ENCODE peak calls at places on chromosomes 16 and 17, in seven cellular contexts. One of them, this sample, is unnamed.
A peak's percentile ranks its signal among the peaks of the same experiment; 100 is the strongest.

GRCh38 chr16:86833136-86833535 is 254.8 kb downstream of the FOXL1 start:
- DNase-seq in A549: no peak
- DNase-seq in GM23338: no peak
- DNase-seq in sigmoid colon: peak; percentile 29
- DNase-seq in thoracic aorta: no peak
- DNase-seq in HL-60: no peak
- DNase-seq in SK-N-SH: no peak
- DNase-seq in this sample: no peak

GRCh38 chr16:9484901-9485300 is 393.5 kb downstream of the HAPSTR1 start:
- DNase-seq in A549: no peak
- DNase-seq in GM23338: no peak
- DNase-seq in sigmoid colon: no peak
- DNase-seq in thoracic aorta: no peak
- DNase-seq in HL-60: no peak
- DNase-seq in SK-N-SH: no peak
- DNase-seq in this sample: no peak

GRCh38 chr16:50282010-50282538 is 15.7 kb downstream of the ADCY7 start:
- DNase-seq in A549: no peak
- DNase-seq in GM23338: no peak
- DNase-seq in sigmoid colon: peak; percentile 82
- DNase-seq in thoracic aorta: no peak
- DNase-seq in HL-60: peak; percentile 84
- DNase-seq in SK-N-SH: no peak
- DNase-seq in this sample: peak; percentile 82

GRCh38 chr17:68356949-68357455 is 65.7 kb downstream of the ARSG start:
- DNase-seq in A549: no peak
- DNase-seq in GM23338: no peak
- DNase-seq in sigmoid colon: no peak
- DNase-seq in thoracic aorta: no peak
- DNase-seq in HL-60: no peak
- DNase-seq in SK-N-SH: no peak
- DNase-seq in this sample: no peak

GRCh38 chr16:67884684-67885083 is at the start of gene NRN1L:
- DNase-seq in A549: no peak
- DNase-seq in GM23338: peak; percentile 95
- DNase-seq in sigmoid colon: peak; percentile 98
- DNase-seq in thoracic aorta: peak; percentile 55
- DNase-seq in HL-60: no peak
- DNase-seq in SK-N-SH: peak; percentile 99
- DNase-seq in this sample: no peak

GRCh38 chr17:2704031-2704889 is 7.3 kb downstream of the CLUH start:
- DNase-seq in A549: no peak
- DNase-seq in GM23338: no peak
- DNase-seq in sigmoid colon: peak; percentile 62
- DNase-seq in thoracic aorta: no peak
- DNase-seq in HL-60: no peak
- DNase-seq in SK-N-SH: peak; percentile 20
- DNase-seq in this sample: no peak

GRCh38 chr16:64313726-64314125 is 808.1 kb downstream of the CDH11 start:
- DNase-seq in A549: no peak
- DNase-seq in GM23338: no peak
- DNase-seq in sigmoid colon: no peak
- DNase-seq in thoracic aorta: no peak
- DNase-seq in HL-60: no peak
- DNase-seq in SK-N-SH: no peak
- DNase-seq in this sample: no peak

GRCh38 chr16:85812811-85813700 is 13.6 kb downstream of the COX4I1 start:
- DNase-seq in A549: no peak
- DNase-seq in GM23338: no peak
- DNase-seq in sigmoid colon: no peak
- DNase-seq in thoracic aorta: no peak
- DNase-seq in HL-60: no peak
- DNase-seq in SK-N-SH: no peak
- DNase-seq in this sample: no peak

GRCh38 chr17:19614900-19615299 is 33.7 kb upstream of the ALDH3A2 start:
- DNase-seq in A549: no peak
- DNase-seq in GM23338: peak; percentile 41
- DNase-seq in sigmoid colon: no peak
- DNase-seq in thoracic aorta: no peak
- DNase-seq in HL-60: no peak
- DNase-seq in SK-N-SH: no peak
- DNase-seq in this sample: no peak

GRCh38 chr16:80671281-80671849 is 130.6 kb downstream of the DYNLRB2 start:
- DNase-seq in A549: no peak
- DNase-seq in GM23338: peak; percentile 22
- DNase-seq in sigmoid colon: no peak
- DNase-seq in thoracic aorta: no peak
- DNase-seq in HL-60: peak; percentile 2
- DNase-seq in SK-N-SH: no peak
- DNase-seq in this sample: peak; percentile 42

GRCh38 chr16:78939600-78939999 is 660.9 kb downstream of the MAF start:
- DNase-seq in A549: no peak
- DNase-seq in GM23338: no peak
- DNase-seq in sigmoid colon: no peak
- DNase-seq in thoracic aorta: no peak
- DNase-seq in HL-60: no peak
- DNase-seq in SK-N-SH: no peak
- DNase-seq in this sample: no peak

GRCh38 chr17:19369107-19369778 is 6.7 kb upstream of the B9D1 start:
- DNase-seq in A549: no peak
- DNase-seq in GM23338: no peak
- DNase-seq in sigmoid colon: peak; percentile 55
- DNase-seq in thoracic aorta: no peak
- DNase-seq in HL-60: no peak
- DNase-seq in SK-N-SH: no peak
- DNase-seq in this sample: no peak

GRCh38 chr16:19228057-19228456 is 57.5 kb upstream of the CLEC19A start:
- DNase-seq in A549: no peak
- DNase-seq in GM23338: peak; percentile 62
- DNase-seq in sigmoid colon: no peak
- DNase-seq in thoracic aorta: no peak
- DNase-seq in HL-60: no peak
- DNase-seq in SK-N-SH: no peak
- DNase-seq in this sample: no peak

GRCh38 chr16:3716831-3717234 is 491 bp downstream of the TRAP1 start:
- DNase-seq in A549: peak; percentile 29
- DNase-seq in GM23338: peak; percentile 60
- DNase-seq in sigmoid colon: no peak
- DNase-seq in thoracic aorta: no peak
- DNase-seq in HL-60: no peak
- DNase-seq in SK-N-SH: peak; percentile 69
- DNase-seq in this sample: no peak

GRCh38 chr17:72846399-72846798 is 246.1 kb downstream of the SLC39A11 start:
- DNase-seq in A549: peak; percentile 37
- DNase-seq in GM23338: no peak
- DNase-seq in sigmoid colon: no peak
- DNase-seq in thoracic aorta: no peak
- DNase-seq in HL-60: no peak
- DNase-seq in SK-N-SH: no peak
- DNase-seq in this sample: no peak

GRCh38 chr16:50696575-50697420 is 3.4 kb downstream of the NOD2 start:
- DNase-seq in A549: peak; percentile 52
- DNase-seq in GM23338: no peak
- DNase-seq in sigmoid colon: peak; percentile 91
- DNase-seq in thoracic aorta: peak; percentile 50
- DNase-seq in HL-60: peak; percentile 77
- DNase-seq in SK-N-SH: no peak
- DNase-seq in this sample: peak; percentile 62

GRCh38 chr16:22317625-22318024 is 20.4 kb downstream of the POLR3E start:
- DNase-seq in A549: no peak
- DNase-seq in GM23338: no peak
- DNase-seq in sigmoid colon: no peak
- DNase-seq in thoracic aorta: no peak
- DNase-seq in HL-60: no peak
- DNase-seq in SK-N-SH: no peak
- DNase-seq in this sample: no peak

GRCh38 chr17:39270923-39271322 is 45.2 kb upstream of the STAC2 start:
- DNase-seq in A549: peak; percentile 48
- DNase-seq in GM23338: peak; percentile 32
- DNase-seq in sigmoid colon: no peak
- DNase-seq in thoracic aorta: no peak
- DNase-seq in HL-60: no peak
- DNase-seq in SK-N-SH: no peak
- DNase-seq in this sample: no peak

GRCh38 chr16:86836503-86837125 is 258.3 kb downstream of the FOXL1 start:
- DNase-seq in A549: no peak
- DNase-seq in GM23338: no peak
- DNase-seq in sigmoid colon: no peak
- DNase-seq in thoracic aorta: no peak
- DNase-seq in HL-60: no peak
- DNase-seq in SK-N-SH: no peak
- DNase-seq in this sample: no peak

GRCh38 chr16:64543401-64543800 is 578.5 kb downstream of the CDH11 start:
- DNase-seq in A549: no peak
- DNase-seq in GM23338: no peak
- DNase-seq in sigmoid colon: no peak
- DNase-seq in thoracic aorta: no peak
- DNase-seq in HL-60: no peak
- DNase-seq in SK-N-SH: no peak
- DNase-seq in this sample: no peak

GRCh38 chr17:42853968-42854790 is 3.2 kb downstream of the AOC3 start:
- DNase-seq in A549: no peak
- DNase-seq in GM23338: no peak
- DNase-seq in sigmoid colon: peak; percentile 53
- DNase-seq in thoracic aorta: no peak
- DNase-seq in HL-60: no peak
- DNase-seq in SK-N-SH: no peak
- DNase-seq in this sample: no peak
- H3K4me3 ChIP-seq in A549: no peak overlapping the region
- H3K4me3 ChIP-seq in GM23338: no peak overlapping the region
- H3K4me3 ChIP-seq in sigmoid colon: peak overlapping the region; percentile 70
- H3K4me3 ChIP-seq in thoracic aorta: peak overlapping the region; percentile 77
- H3K4me3 ChIP-seq in HL-60: no peak overlapping the region
- H3K4me3 ChIP-seq in SK-N-SH: no peak overlapping the region
- H3K4me3 ChIP-seq in this sample: no peak overlapping the region

GRCh38 chr17:76808326-76808725 is 59.9 kb upstream of the MGAT5B start:
- DNase-seq in A549: no peak
- DNase-seq in GM23338: no peak
- DNase-seq in sigmoid colon: no peak
- DNase-seq in thoracic aorta: no peak
- DNase-seq in HL-60: no peak
- DNase-seq in SK-N-SH: no peak
- DNase-seq in this sample: no peak

GRCh38 chr17:76801706-76802105 is 63.8 kb downstream of the MFSD11 start:
- DNase-seq in A549: no peak
- DNase-seq in GM23338: no peak
- DNase-seq in sigmoid colon: no peak
- DNase-seq in thoracic aorta: no peak
- DNase-seq in HL-60: no peak
- DNase-seq in SK-N-SH: no peak
- DNase-seq in this sample: no peak

GRCh38 chr17:76811028-76811427 is 57.2 kb upstream of the MGAT5B start:
- DNase-seq in A549: no peak
- DNase-seq in GM23338: no peak
- DNase-seq in sigmoid colon: no peak
- DNase-seq in thoracic aorta: no peak
- DNase-seq in HL-60: no peak
- DNase-seq in SK-N-SH: peak; percentile 66
- DNase-seq in this sample: no peak

GRCh38 chr17:76805319-76805718 is 62.9 kb upstream of the MGAT5B start:
- DNase-seq in A549: peak; percentile 47
- DNase-seq in GM23338: no peak
- DNase-seq in sigmoid colon: no peak
- DNase-seq in thoracic aorta: no peak
- DNase-seq in HL-60: no peak
- DNase-seq in SK-N-SH: no peak
- DNase-seq in this sample: no peak
- TF ChIP-seq CTCF in A549: no peak
- TF ChIP-seq CTCF in GM23338: no peak
- TF ChIP-seq CTCF in sigmoid colon: no peak
- TF ChIP-seq CTCF in thoracic aorta: no peak
- TF ChIP-seq CTCF in HL-60: no peak
- TF ChIP-seq CTCF in SK-N-SH: no peak
- TF ChIP-seq CTCF in this sample: no peak

DNA sequence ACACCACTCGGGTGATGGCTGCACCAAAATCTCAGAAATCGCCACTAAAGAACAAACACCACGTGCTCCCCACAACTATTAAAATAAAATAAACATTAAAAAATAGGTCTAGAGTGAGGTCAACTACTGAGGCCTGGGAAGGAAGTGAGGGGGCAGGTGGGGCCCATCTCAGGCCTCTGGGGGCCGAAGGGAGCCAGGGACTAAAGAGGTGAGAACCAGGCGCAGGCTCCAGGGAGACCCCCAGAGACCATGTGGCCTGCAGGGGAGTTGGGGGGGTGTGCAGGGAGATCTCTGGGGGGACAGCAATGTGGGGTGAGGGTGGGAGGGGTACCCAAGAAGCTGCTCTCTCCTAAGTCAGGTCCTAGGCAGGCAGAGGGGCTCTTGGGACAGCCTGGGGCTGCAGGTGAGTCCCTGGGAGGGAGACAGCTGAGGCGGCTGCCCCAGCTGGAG is 111.3 kb upstream of the SMURF2 start:
- DNase-seq in A549: no peak
- DNase-seq in GM23338: no peak
- DNase-seq in sigmoid colon: no peak
- DNase-seq in thoracic aorta: no peak
- DNase-seq in HL-60: no peak
- DNase-seq in SK-N-SH: no peak
- DNase-seq in this sample: no peak
- H3K4me3 ChIP-seq in A549: peak overlapping the region; percentile 38
- H3K4me3 ChIP-seq in GM23338: peak overlapping the region; percentile 77
- H3K4me3 ChIP-seq in sigmoid colon: no peak overlapping the region
- H3K4me3 ChIP-seq in thoracic aorta: no peak overlapping the region
- H3K4me3 ChIP-seq in HL-60: no peak overlapping the region
- H3K4me3 ChIP-seq in SK-N-SH: no peak overlapping the region
- H3K4me3 ChIP-seq in this sample: peak overlapping the region; percentile 48

DNA sequence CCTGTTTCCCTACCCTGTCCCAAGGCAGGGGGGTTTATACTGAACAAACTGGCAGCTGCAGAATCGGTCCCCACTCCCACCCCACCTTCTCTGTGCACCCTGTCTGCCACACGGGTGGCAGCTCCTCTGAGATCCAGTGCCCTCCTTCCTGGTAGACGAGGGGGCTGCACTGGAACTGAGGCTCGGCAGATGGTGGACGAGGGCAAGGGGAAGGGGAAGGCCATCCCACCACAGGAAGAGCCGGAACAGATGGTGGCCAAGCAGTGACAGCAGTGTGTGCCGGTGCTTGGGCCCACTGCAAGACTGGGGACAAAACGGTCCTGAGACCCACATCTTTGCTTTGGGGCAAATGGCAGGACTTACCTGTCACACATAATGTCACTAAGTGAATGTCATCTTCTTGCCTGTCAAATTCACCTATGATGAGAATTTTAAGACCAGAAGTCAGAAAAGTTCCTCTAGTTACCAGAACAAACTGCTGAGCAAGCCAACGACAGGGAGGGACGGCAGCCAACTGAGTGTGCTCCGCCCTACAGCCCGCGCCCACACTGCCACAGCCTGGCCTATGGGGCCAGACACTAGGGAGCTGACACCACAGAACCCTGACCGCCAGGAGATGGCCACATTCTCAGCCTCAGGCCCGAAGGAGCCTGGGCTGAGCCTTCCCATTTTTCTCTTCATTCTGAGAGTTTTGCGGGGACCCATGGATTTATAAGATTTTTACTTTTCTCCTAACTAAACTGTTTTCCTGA is 14.4 kb downstream of the NTAN1 start:
- DNase-seq in A549: no peak
- DNase-seq in GM23338: peak; percentile 56
- DNase-seq in sigmoid colon: peak; percentile 87
- DNase-seq in thoracic aorta: peak; percentile 55
- DNase-seq in HL-60: no peak
- DNase-seq in SK-N-SH: no peak
- DNase-seq in this sample: no peak
- TF ChIP-seq CTCF in A549: no peak
- TF ChIP-seq CTCF in GM23338: peak; percentile 35
- TF ChIP-seq CTCF in sigmoid colon: no peak
- TF ChIP-seq CTCF in thoracic aorta: no peak
- TF ChIP-seq CTCF in HL-60: no peak
- TF ChIP-seq CTCF in SK-N-SH: no peak
- TF ChIP-seq CTCF in this sample: no peak

This sample was measured in GM12864.